ENCODE peak calls at places on chromosomes 5 and 9, in six cellular contexts. K is HepG2, M is K562, P is Panc1, E is spleen, V is prostate gland. H is an unnamed sample.

GRCh38 chr9:98610196-98610595 is 98.5 kb downstream of the GABBR2 start:
- DNase-seq in V (no peak), P (no peak), M (no peak), K (no peak), E (peak; percentile 33), H (no peak)

GRCh38 chr5:178304761-178305645 is 72.4 kb upstream of the PHYKPL start:
- DNase-seq in V (peak; percentile 55), K (no peak), E (peak; percentile 42), M (no peak), P (no peak), H (no peak)

GRCh38 chr5:124512236-124512635 is 234.2 kb downstream of the ZNF608 start:
- DNase-seq in E (no peak), P (no peak), K (no peak), V (no peak), M (no peak), H (no peak)

GRCh38 chr9:132160802-132161742 is 786 bp upstream of the NTNG2 start:
- DNase-seq in M (no peak), P (no peak), K (no peak), E (peak; percentile 82), V (no peak), H (peak; percentile 34)

GRCh38 chr5:44942524-44943001 is 133.8 kb downstream of the MRPS30 start:
- DNase-seq in K (no peak), V (no peak), M (no peak), P (no peak), E (no peak), H (no peak)

GRCh38 chr5:139389701-139390638 is at the start of gene MZB1:
- DNase-seq in E (peak; percentile 91), V (no peak), M (no peak), P (no peak), K (no peak), H (no peak)

GRCh38 chr9:82582693-82583092 is 480.2 kb downstream of the RASEF start:
- DNase-seq in K (no peak), M (no peak), P (no peak), V (no peak), E (no peak), H (no peak)

GRCh38 chr5:19734706-19735240 is 253.2 kb downstream of the CDH18 start:
- DNase-seq in E (no peak), M (no peak), P (no peak), V (no peak), K (no peak), H (no peak)

GRCh38 chr5:174535691-174536090 is 188.7 kb upstream of the MSX2 start:
- DNase-seq in M (no peak), V (no peak), K (no peak), E (no peak), P (no peak), H (no peak)

GRCh38 chr9:116673375-116673774 is 13.7 kb upstream of the TRIM32 start:
- DNase-seq in E (no peak), K (no peak), M (no peak), V (no peak), P (no peak), H (no peak)

GRCh38 chr5:61010759-61011460 is 65.9 kb downstream of the NDUFAF2 start:
- DNase-seq in M (peak; percentile 35), K (peak; percentile 8), V (no peak), E (no peak), P (no peak), H (no peak)

DNA sequence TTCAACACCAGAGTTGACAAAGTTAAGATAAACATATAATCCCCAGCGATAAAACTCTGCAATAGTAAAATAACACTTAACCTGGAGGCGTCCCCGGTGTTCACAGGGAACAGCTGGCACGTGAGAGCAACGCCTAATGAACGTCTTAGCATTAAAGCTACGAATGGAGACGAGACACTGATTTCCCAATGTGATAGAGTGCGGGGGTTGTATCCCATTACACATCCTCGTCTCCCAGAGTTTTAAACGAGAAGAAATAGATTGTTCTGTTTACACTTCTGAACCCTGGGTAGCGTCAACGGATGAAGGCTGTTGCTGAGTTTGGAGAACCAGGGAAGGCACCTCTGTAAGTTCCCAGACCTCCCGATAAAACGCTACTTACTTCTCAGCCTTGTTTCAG is 57.6 kb downstream of the PTCH1 start:
- DNase-seq in K (no peak), E (no peak), V (no peak), P (no peak), M (no peak), H (no peak)
- TF ChIP-seq POLR2AphosphoS5 in K (no peak), E (no peak), V (no peak), P (no peak), M (no peak), H (peak; percentile 46)

GRCh38 chr9:120899490-120900037 is 22.6 kb upstream of the PHF19 start:
- DNase-seq in M (no peak), K (no peak), E (no peak), P (no peak), V (no peak), H (no peak)

GRCh38 chr9:120902286-120902685 is 24.3 kb downstream of the TRAF1 start:
- DNase-seq in M (no peak), P (no peak), E (no peak), K (no peak), V (no peak), H (no peak)

GRCh38 chr9:120902824-120903608 is 23.6 kb downstream of the TRAF1 start:
- DNase-seq in E (no peak), M (no peak), K (no peak), P (no peak), V (no peak), H (no peak)

GRCh38 chr9:120900821-120901220 is 23.8 kb upstream of the PHF19 start:
- DNase-seq in E (no peak), V (no peak), M (no peak), P (no peak), K (no peak), H (no peak)

DNA sequence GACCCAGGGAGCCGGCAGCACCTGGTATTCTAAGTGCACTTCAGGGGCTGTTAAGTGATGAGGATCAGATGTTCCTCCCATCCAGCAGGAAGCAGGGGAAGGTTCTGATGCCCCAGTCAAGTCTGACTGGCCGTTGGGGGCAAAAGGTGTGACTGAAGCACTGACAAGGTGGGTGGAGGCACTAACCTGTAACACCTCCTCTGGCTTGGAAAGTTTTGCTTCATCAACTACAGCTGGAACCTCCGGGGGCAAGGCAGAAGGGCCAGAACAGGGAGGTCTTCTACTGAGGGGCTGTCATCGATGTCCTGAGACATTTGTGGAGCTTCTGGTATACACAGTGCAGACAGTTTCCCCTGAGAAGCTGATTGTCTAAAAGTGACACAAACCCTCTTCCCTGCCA is 24.7 kb upstream of the PHF19 start:
- DNase-seq in V (no peak), E (no peak), P (no peak), K (no peak), M (no peak), H (no peak)
- TF ChIP-seq POLR2AphosphoS5 in V (no peak), E (no peak), P (no peak), K (no peak), M (no peak), H (no peak)

GRCh38 chr9:38687389-38687842 is 32.5 kb downstream of the FAM240B start:
- DNase-seq in E (peak; percentile 82), V (peak; percentile 66), K (peak; percentile 14), M (peak; percentile 34), P (peak; percentile 22), H (peak; percentile 75)
- TF ChIP-seq POLR2AphosphoS5 in E (no peak), V (peak; percentile 53), K (no peak), M (no peak), P (no peak), H (no peak)

GRCh38 chr5:64930672-64931318 is 162.1 kb downstream of the CWC27 start:
- DNase-seq in M (no peak), E (no peak), K (no peak), P (no peak), V (no peak), H (no peak)
- TF ChIP-seq POLR2AphosphoS5 in M (no peak), E (no peak), K (no peak), P (no peak), V (no peak), H (no peak)

DNA sequence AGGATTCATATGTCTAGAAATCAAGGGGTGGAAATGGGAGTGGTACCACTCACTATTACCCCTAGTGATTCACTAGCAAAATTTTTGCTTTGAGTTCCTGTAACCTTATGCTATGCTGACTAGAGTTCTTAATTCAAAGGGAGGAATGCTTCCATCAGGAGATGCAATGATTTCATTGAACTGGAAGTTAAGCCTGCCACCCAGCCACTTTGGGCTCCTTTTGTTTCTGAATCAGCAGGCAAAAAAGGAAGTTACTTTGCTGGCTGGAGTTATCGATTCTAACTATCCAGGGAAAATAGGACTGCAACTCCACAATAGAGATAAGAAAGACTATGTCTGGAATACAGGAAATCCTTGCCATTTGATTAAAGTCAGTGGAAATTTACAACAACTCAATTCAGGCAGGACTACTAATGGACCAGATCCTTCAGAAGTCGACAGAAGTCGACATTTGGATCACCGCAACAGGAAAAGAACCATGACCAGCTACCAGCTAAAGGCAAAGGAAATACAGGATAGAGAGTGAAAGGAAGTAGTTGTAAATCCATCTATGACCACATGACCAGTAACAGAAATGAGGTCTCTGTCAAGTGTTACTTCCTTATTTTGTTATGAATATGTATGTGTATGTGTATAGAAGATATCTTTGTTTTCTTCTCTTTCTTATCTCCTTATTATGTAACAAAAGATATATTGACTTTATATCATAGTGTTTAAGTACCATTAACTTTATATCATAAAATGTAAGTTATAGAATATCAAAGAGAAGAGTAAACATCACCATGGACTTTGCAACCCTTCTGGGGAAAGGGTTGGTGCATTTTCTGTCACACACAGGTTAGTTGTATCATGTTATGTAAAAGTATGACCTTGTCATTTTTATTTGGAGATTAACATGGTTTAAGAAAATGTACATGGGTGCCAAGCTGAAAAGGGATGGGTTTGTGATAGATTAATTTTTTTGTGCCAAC is 198.7 kb upstream of the HAPLN1 start:
- DNase-seq in V (no peak), P (no peak), E (no peak), M (no peak), K (no peak), H (no peak)
- TF ChIP-seq POLR2AphosphoS5 in V (no peak), P (no peak), E (no peak), M (no peak), K (no peak), H (no peak)

DNA sequence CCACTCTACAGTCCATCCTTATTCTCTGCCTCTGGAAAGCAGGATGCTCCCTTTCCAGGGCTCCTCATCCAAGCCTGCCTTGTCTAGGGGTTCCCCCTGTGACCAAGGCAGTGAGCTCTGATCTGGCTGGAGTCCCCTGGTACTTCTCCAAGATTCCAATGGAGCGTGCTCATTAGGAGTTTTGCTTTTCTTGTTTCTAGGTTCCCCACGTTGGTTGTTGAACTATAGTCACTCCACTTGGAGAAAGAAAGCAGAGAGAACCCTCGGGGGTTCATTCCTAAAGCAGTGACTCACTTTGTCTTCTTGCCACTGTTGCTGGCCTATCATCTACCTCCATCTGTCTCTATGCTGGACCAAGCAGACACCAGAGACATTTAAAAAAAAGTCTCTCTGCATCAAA is 192.6 kb downstream of the TLE4 start:
- DNase-seq in M (no peak), P (no peak), V (no peak), E (no peak), K (no peak), H (no peak)
- TF ChIP-seq POLR2AphosphoS5 in M (no peak), P (no peak), V (no peak), E (no peak), K (no peak), H (no peak)

GRCh38 chr9:27126682-27127081 is 17.7 kb downstream of the TEK start:
- DNase-seq in K (no peak), P (no peak), E (no peak), V (no peak), M (no peak), H (no peak)
- TF ChIP-seq POLR2AphosphoS5 in K (no peak), P (no peak), E (no peak), V (no peak), M (no peak), H (no peak)